ENCODE peak calls at places on chromosomes 16 and 17, in five cellular contexts. X, P, F, B and Q are unnamed samples.

GRCh38 chr16:84044108-84044488 is 1.5 kb upstream of the SLC38A8 start:
- DNase-seq in X (no peak), P (no peak), F (no peak), B (no peak), Q (no peak)

GRCh38 chr16:68197250-68197649 is 38.7 kb downstream of the ESRP2 start:
- DNase-seq in X (no peak), P (no peak), F (no peak), B (no peak), Q (no peak)

GRCh38 chr17:75457047-75457654 is 716 bp downstream of the TMEM94 start:
- DNase-seq in X (no peak), P (peak), F (no peak), B (peak), Q (no peak)

GRCh38 chr16:90018297-90019200 is 707 bp downstream of the DBNDD1 start:
- DNase-seq in X (no peak), P (no peak), F (no peak), B (no peak), Q (no peak)

GRCh38 chr17:59024916-59025315 is 81.8 kb downstream of the TRIM37 start:
- DNase-seq in X (no peak), P (no peak), F (no peak), B (no peak), Q (no peak)

GRCh38 chr17:50899005-50899460 is 32.9 kb upstream of the TOB1 start:
- DNase-seq in X (no peak), P (peak), F (no peak), B (no peak), Q (no peak)

GRCh38 chr16:57260294-57260929 is 15.4 kb downstream of the ARL2BP start:
- DNase-seq in X (no peak), P (no peak), F (peak), B (no peak), Q (no peak)

GRCh38 chr16:24497405-24497804 is 42.0 kb upstream of the RBBP6 start:
- DNase-seq in X (no peak), P (no peak), F (no peak), B (no peak), Q (no peak)

GRCh38 chr17:29344201-29344856 is 45.8 kb upstream of the TAOK1 start:
- DNase-seq in X (no peak), P (no peak), F (no peak), B (no peak), Q (no peak)

GRCh38 chr17:48791128-48792032 is 25.6 kb downstream of the TTLL6 start:
- DNase-seq in X (no peak), P (peak), F (peak), B (no peak), Q (peak)

GRCh38 chr17:82648761-82649474 is 674 bp upstream of the WDR45B start:
- DNase-seq in X (peak), P (peak), F (peak), B (peak), Q (no peak)

GRCh38 chr16:86020971-86021370 is 122.0 kb downstream of the IRF8 start:
- DNase-seq in X (no peak), P (peak), F (no peak), B (no peak), Q (no peak)

GRCh38 chr17:78981010-78981888 is 1.5 kb upstream of the LGALS3BP start:
- DNase-seq in X (no peak), P (no peak), F (no peak), B (no peak), Q (no peak)

GRCh38 chr17:9987779-9988585 is 82.9 kb upstream of the RCVRN start:
- DNase-seq in X (no peak), P (no peak), F (peak), B (peak), Q (peak)

GRCh38 chr16:9112166-9112843 is 20.9 kb downstream of the HAPSTR1 start:
- DNase-seq in X (no peak), P (no peak), F (no peak), B (no peak), Q (no peak)

GRCh38 chr16:1825864-1826690 is 548 bp downstream of the HAGH start:
- DNase-seq in X (peak), P (peak), F (peak), B (no peak), Q (peak)

GRCh38 chr16:24610421-24610765 is 71.0 kb downstream of the RBBP6 start:
- DNase-seq in X (no peak), P (no peak), F (peak), B (peak), Q (no peak)

GRCh38 chr16:20393801-20394637 is 10.5 kb downstream of the PDILT start:
- DNase-seq in X (no peak), P (no peak), F (no peak), B (no peak), Q (no peak)

GRCh38 chr16:3625911-3626732 is 14.7 kb upstream of the SLX4 start:
- DNase-seq in X (no peak), P (no peak), F (no peak), B (peak), Q (no peak)

GRCh38 chr17:63635787-63636186 is 13.6 kb downstream of the MAP3K3 start:
- DNase-seq in X (no peak), P (no peak), F (no peak), B (no peak), Q (no peak)